ENCODE peak calls at places on chromosomes 1 and 21, in nine cellular contexts. S is stimulated activated CD4-positive, alpha-beta T cell treated with anti-CD3 and anti-CD28 coated beads, Interleukin-15, amount 100 ng/mL, for 1 hour; C is T-cell; W is CD8-positive, alpha-beta T cell; R is NCI-H1092; A is HTR-8/SVneo; B is CD14-positive monocyte; Z is brain microvascular endothelial cell; J is left colon. M is an unnamed sample.

GRCh38 chr1:168454211-168454815 is 89.5 kb downstream of the XCL2 start:
- DNase-seq in S (no peak), C (no peak), W (no peak), R (no peak), A (no peak), B (no peak), Z (no peak), J (no peak), M (no peak)

GRCh38 chr1:204726478-204726877 is 40.9 kb upstream of the LRRN2 start:
- DNase-seq in S (no peak), C (no peak), W (no peak), R (no peak), A (peak; percentile 38), B (no peak), Z (peak; percentile 22), J (no peak), M (peak; percentile 74)

GRCh38 chr1:27598902-27599528 is 4.9 kb downstream of the AHDC1 start:
- DNase-seq in S (peak; percentile 31), C (no peak), W (no peak), R (no peak), A (no peak), B (no peak), Z (peak; percentile 67), J (no peak), M (no peak)

GRCh38 chr1:246602194-246602593 is 35.9 kb downstream of the CNST start:
- DNase-seq in S (no peak), C (no peak), W (no peak), R (no peak), A (no peak), B (no peak), Z (no peak), J (no peak), M (no peak)

GRCh38 chr1:224707849-224708725 is 92.0 kb downstream of the CNIH3 start:
- DNase-seq in S (no peak), C (no peak), W (no peak), R (no peak), A (peak; percentile 14), B (no peak), Z (peak; percentile 55), J (no peak), M (no peak)

GRCh38 chr21:32611471-32611997 is 643 bp downstream of the CFAP298 start:
- DNase-seq in S (no peak), C (no peak), W (no peak), R (no peak), A (peak; percentile 21), B (no peak), Z (peak; percentile 27), J (peak; percentile 60), M (peak; percentile 24)

GRCh38 chr1:184813528-184814089 is 59.0 kb upstream of the EDEM3 start:
- DNase-seq in S (no peak), C (no peak), W (no peak), R (no peak), A (no peak), B (no peak), Z (no peak), J (no peak), M (no peak)

GRCh38 chr21:35204850-35205564 is 155.9 kb upstream of the RUNX1 start:
- DNase-seq in S (no peak), C (no peak), W (no peak), R (peak; percentile 91), A (no peak), B (no peak), Z (peak; percentile 93), J (peak; percentile 40), M (no peak)

GRCh38 chr21:37551406-37552355 is 185.1 kb downstream of the DYRK1A start:
- DNase-seq in S (no peak), C (no peak), W (no peak), R (peak; percentile 52), A (no peak), B (no peak), Z (peak; percentile 5), J (peak; percentile 45), M (no peak)

GRCh38 chr1:239446611-239447010 is 60.2 kb downstream of the CHRM3 start:
- DNase-seq in S (no peak), C (no peak), W (no peak), R (no peak), A (no peak), B (no peak), Z (no peak), J (no peak), M (no peak)

GRCh38 chr1:80675469-80675868 is 1125.3 kb upstream of the ADGRL2 start:
- DNase-seq in S (no peak), C (no peak), W (no peak), R (no peak), A (no peak), B (no peak), Z (peak; percentile 1), J (no peak), M (no peak)

GRCh38 chr1:37038703-37039093 is 4.4 kb upstream of the GRIK3 start:
- DNase-seq in S (no peak), C (no peak), W (no peak), R (peak; percentile 99), A (no peak), B (no peak), Z (no peak), J (no peak), M (no peak)

GRCh38 chr1:12276225-12276624 is 46.4 kb downstream of the VPS13D start:
- DNase-seq in S (no peak), C (no peak), W (no peak), R (no peak), A (no peak), B (no peak), Z (peak; percentile 34), J (peak; percentile 6), M (peak; percentile 60)

GRCh38 chr1:183693521-183693920 is 40.4 kb upstream of the APOBEC4 start:
- DNase-seq in S (no peak), C (no peak), W (no peak), R (no peak), A (no peak), B (no peak), Z (no peak), J (no peak), M (no peak)

GRCh38 chr1:89175601-89176256 is at the start of gene GBP7:
- DNase-seq in S (no peak), C (no peak), W (no peak), R (no peak), A (no peak), B (no peak), Z (no peak), J (no peak), M (no peak)

GRCh38 chr1:85245456-85245855 is 14.0 kb downstream of the C1orf52 start:
- DNase-seq in S (no peak), C (no peak), W (no peak), R (no peak), A (no peak), B (no peak), Z (no peak), J (no peak), M (no peak)

GRCh38 chr1:23480187-23481025 is 3.6 kb downstream of the ASAP3 start:
- DNase-seq in S (no peak), C (no peak), W (no peak), R (no peak), A (no peak), B (no peak), Z (no peak), J (no peak), M (no peak)

GRCh38 chr1:85550784-85551516 is 29.6 kb upstream of the CCN1 start:
- DNase-seq in S (no peak), C (no peak), W (no peak), R (no peak), A (no peak), B (no peak), Z (peak; percentile 52), J (no peak), M (no peak)

GRCh38 chr1:48916121-48917069 is 139.7 kb upstream of the BEND5 start:
- DNase-seq in S (no peak), C (no peak), W (no peak), R (peak; percentile 23), A (no peak), B (no peak), Z (peak; percentile 20), J (no peak), M (peak; percentile 19)

GRCh38 chr1:213327318-213327667 is 276.3 kb downstream of the RPS6KC1 start:
- DNase-seq in S (no peak), C (no peak), W (no peak), R (no peak), A (peak; percentile 40), B (peak; percentile 78), Z (peak; percentile 75), J (peak; percentile 9), M (no peak)

M was measured in small intestine.